ENCODE peak calls at places on chromosome 1, in ten cellular contexts. B is sigmoid colon, S is tibial nerve, P is K562, G is stomach, E is SK-N-SH, K is GM12878, Y is upper lobe of left lung, C is transverse colon, J is esophagus muscularis mucosa. A is an unnamed sample.

GRCh38 chr1:57198912-57199311 is 224.9 kb downstream of the DAB1 start:
- DNase-seq in B (no peak), S (no peak), P (no peak), G (no peak), E (no peak), K (no peak), Y (no peak), C (no peak), J (no peak), A (no peak)

GRCh38 chr1:89545264-89546038 is 20.8 kb downstream of the LRRC8B start:
- DNase-seq in B (no peak), S (no peak), P (peak; percentile 79), G (no peak), E (no peak), K (no peak), Y (no peak), C (no peak), J (no peak), A (no peak)

GRCh38 chr1:15949453-15950245 is 26.3 kb downstream of the ZBTB17 start:
- DNase-seq in B (peak; percentile 99), S (peak; percentile 82), P (peak; percentile 95), G (peak; percentile 77), E (peak; percentile 73), K (peak; percentile 71), Y (peak; percentile 98), C (peak; percentile 88), J (peak; percentile 98), A (peak; percentile 97)

GRCh38 chr1:228147768-228148167 is 2.0 kb upstream of the GJC2 start:
- DNase-seq in B (no peak), S (no peak), P (no peak), G (no peak), E (peak; percentile 8), K (no peak), Y (no peak), C (no peak), J (no peak), A (no peak)

GRCh38 chr1:213417846-213418245 is 366.8 kb downstream of the RPS6KC1 start:
- DNase-seq in B (no peak), S (no peak), P (no peak), G (no peak), E (no peak), K (no peak), Y (no peak), C (no peak), J (peak; percentile 81), A (no peak)

GRCh38 chr1:203563291-203563690 is 63.3 kb upstream of the ATP2B4 start:
- DNase-seq in B (no peak), S (no peak), P (no peak), G (no peak), E (no peak), K (no peak), Y (no peak), C (no peak), J (no peak), A (no peak)

GRCh38 chr1:172322219-172323061 is 98.0 kb upstream of the C1orf105 start:
- DNase-seq in B (peak; percentile 73), S (peak; percentile 21), P (no peak), G (no peak), E (peak; percentile 10), K (no peak), Y (peak; percentile 35), C (no peak), J (no peak), A (no peak)

GRCh38 chr1:214124915-214125314 is 137.1 kb downstream of the PROX1 start:
- DNase-seq in B (no peak), S (no peak), P (no peak), G (no peak), E (no peak), K (no peak), Y (no peak), C (no peak), J (no peak), A (no peak)

GRCh38 chr1:114077188-114077587 is 76.5 kb downstream of the SYT6 start:
- DNase-seq in B (no peak), S (no peak), P (no peak), G (no peak), E (no peak), K (no peak), Y (no peak), C (no peak), J (no peak), A (no peak)

GRCh38 chr1:9340172-9340854 is 47.6 kb downstream of the SPSB1 start:
- DNase-seq in B (no peak), S (no peak), P (no peak), G (no peak), E (no peak), K (no peak), Y (no peak), C (no peak), J (no peak), A (peak; percentile 53)

GRCh38 chr1:38589036-38589435 is 270.5 kb downstream of the RRAGC start:
- DNase-seq in B (peak; percentile 56), S (no peak), P (no peak), G (peak; percentile 29), E (no peak), K (no peak), Y (no peak), C (no peak), J (no peak), A (no peak)

GRCh38 chr1:159869173-159869572 is 6.7 kb upstream of the VSIG8 start:
- DNase-seq in B (no peak), S (no peak), P (peak; percentile 59), G (no peak), E (no peak), K (no peak), Y (no peak), C (peak; percentile 45), J (no peak), A (no peak)

GRCh38 chr1:119795471-119795870 is 15.8 kb downstream of the REG4 start:
- DNase-seq in B (no peak), S (no peak), P (no peak), G (no peak), E (no peak), K (no peak), Y (no peak), C (no peak), J (peak; percentile 57), A (no peak)

GRCh38 chr1:80217377-80217986 is 1211.0 kb upstream of the ADGRL4 start:
- DNase-seq in B (no peak), S (peak; percentile 8), P (no peak), G (no peak), E (peak; percentile 41), K (no peak), Y (no peak), C (no peak), J (no peak), A (no peak)

GRCh38 chr1:80212958-80213357 is 1206.4 kb upstream of the ADGRL4 start:
- DNase-seq in B (no peak), S (no peak), P (no peak), G (no peak), E (no peak), K (no peak), Y (no peak), C (no peak), J (no peak), A (no peak)

GRCh38 chr1:80221319-80221718 is 1214.8 kb upstream of the ADGRL4 start:
- DNase-seq in B (no peak), S (no peak), P (no peak), G (no peak), E (no peak), K (no peak), Y (no peak), C (no peak), J (no peak), A (no peak)

GRCh38 chr1:80214888-80215540 is 1208.5 kb upstream of the ADGRL4 start:
- DNase-seq in B (no peak), S (no peak), P (no peak), G (no peak), E (no peak), K (no peak), Y (no peak), C (no peak), J (no peak), A (no peak)

GRCh38 chr1:80218112-80218511 is 1211.6 kb upstream of the ADGRL4 start:
- DNase-seq in B (no peak), S (no peak), P (peak; percentile 5), G (no peak), E (peak; percentile 27), K (no peak), Y (no peak), C (no peak), J (no peak), A (no peak)
- TF ChIP-seq EP300 in B (no peak), S (no peak), P (no peak), G (no peak), E (no peak), K (no peak), Y (no peak), C (no peak), J (no peak), A (no peak)

DNA sequence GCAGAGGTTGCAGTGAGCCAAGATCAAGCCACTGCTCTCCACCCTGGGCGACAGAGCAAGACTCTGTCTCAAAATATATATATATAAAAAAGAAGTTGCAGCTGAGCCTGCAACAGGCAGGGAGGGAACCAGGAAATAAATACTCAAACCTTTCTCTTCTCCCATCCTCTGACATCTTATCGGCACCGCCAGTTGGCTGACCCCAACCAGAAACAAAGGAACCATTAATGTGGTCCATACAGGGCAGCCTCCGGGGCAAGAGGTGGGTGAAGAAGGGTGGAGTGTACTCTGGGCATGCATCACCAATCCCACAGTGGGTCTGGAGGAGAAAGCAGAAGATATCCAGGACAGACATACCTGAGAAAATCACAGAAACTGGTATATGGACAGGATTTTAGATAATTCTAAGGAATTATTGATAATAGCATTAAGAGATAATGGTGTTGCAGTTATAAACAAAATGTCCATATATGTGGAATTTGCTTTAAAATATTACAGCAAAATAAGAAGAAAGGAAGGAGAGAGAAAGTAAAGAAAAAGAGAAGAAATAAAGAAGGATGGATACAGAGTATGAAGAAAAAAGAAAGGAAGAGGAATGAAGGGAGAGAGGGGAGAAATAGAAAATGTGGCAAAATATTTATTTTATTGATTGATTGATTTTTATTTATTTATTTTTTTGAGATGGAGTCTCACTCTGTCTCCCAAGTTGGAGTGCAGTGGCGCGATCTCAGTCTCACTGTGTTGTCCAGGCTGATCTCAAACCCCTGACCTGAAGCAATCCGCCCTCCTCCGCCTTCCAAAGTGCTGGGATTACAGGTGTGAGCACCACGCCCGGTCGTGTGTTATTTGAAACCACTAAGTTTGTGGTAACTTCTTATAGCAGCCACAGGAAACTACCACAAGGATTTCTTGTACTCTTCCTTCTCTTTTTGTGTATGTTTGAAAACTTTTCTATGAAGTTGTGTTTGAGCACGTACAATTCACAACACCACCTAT is 4.1 kb upstream of the PTAFR start:
- DNase-seq in B (no peak), S (no peak), P (no peak), G (no peak), E (no peak), K (no peak), Y (no peak), C (no peak), J (no peak), A (no peak)
- H3K4me1 ChIP-seq in B (no peaks in the 10 kb centered on the region), S (no peaks in the 10 kb centered on the region), P (no peaks in the 10 kb centered on the region), G (no peaks in the 10 kb centered on the region), E (no peaks in the 10 kb centered on the region), K (peaks cover 26% of the 10 kb centered on the region), Y (no peaks in the 10 kb centered on the region), C (no peaks in the 10 kb centered on the region), J (no peaks in the 10 kb centered on the region), A (no peaks in the 10 kb centered on the region)

GRCh38 chr1:117077267-117077666 is 17.1 kb downstream of the TTF2 start:
- DNase-seq in B (no peak), S (no peak), P (no peak), G (no peak), E (no peak), K (no peak), Y (no peak), C (no peak), J (no peak), A (no peak)
- H3K36me3 ChIP-seq in B (no peaks in the 10 kb centered on the region), S (peaks cover 84% of the 10 kb centered on the region), P (peaks cover 92% of the 10 kb centered on the region), G (peaks cover 36% of the 10 kb centered on the region), E (peaks cover 78% of the 10 kb centered on the region), K (peaks cover 31% of the 10 kb centered on the region), Y (peaks cover 69% of the 10 kb centered on the region), C (peaks cover 32% of the 10 kb centered on the region), J (peaks cover 79% of the 10 kb centered on the region), A (no peaks in the 10 kb centered on the region)

GRCh38 chr1:41672173-41672572 is 187.7 kb upstream of the EDN2 start:
- DNase-seq in B (no peak), S (no peak), P (no peak), G (peak; percentile 35), E (no peak), K (no peak), Y (peak; percentile 40), C (no peak), J (no peak), A (no peak)
- TF ChIP-seq EP300 in B (no peak), S (no peak), P (no peak), G (no peak), E (no peak), K (no peak), Y (no peak), C (no peak), J (no peak), A (no peak)